ENCODE peak calls at places on chromosomes 6 and 20, in seven cellular contexts. Z is PC-3, Y is pancreas, T is IMR-90, D is fibroblast of lung, I is K562, O is transverse colon. V is an unnamed sample.

GRCh38 chr6:138509371-138509770 is 10.1 kb upstream of the NHSL1 start:
- DNase-seq in Z (peak; percentile 59), Y (peak; percentile 39), T (peak; percentile 52), D (peak; percentile 66), I (peak; percentile 18), O (peak; percentile 72), V (peak; percentile 54)

GRCh38 chr20:30912006-30912660 is 345.3 kb upstream of the DEFB115 start:
- DNase-seq in Z (no peak), Y (no peak), T (no peak), D (no peak), I (no peak), O (no peak), V (no peak)

GRCh38 chr20:64116541-64117423 is 9.4 kb upstream of the NPBWR2 start:
- DNase-seq in Z (no peak), Y (no peak), T (no peak), D (no peak), I (no peak), O (peak; percentile 6), V (no peak)

GRCh38 chr6:145891126-145891525 is 73.0 kb downstream of the SHPRH start:
- DNase-seq in Z (no peak), Y (no peak), T (peak; percentile 96), D (peak; percentile 81), I (no peak), O (no peak), V (peak; percentile 12)

GRCh38 chr6:9516207-9516606 is 898.7 kb downstream of the TFAP2A start:
- DNase-seq in Z (peak; percentile 84), Y (no peak), T (peak; percentile 83), D (peak; percentile 64), I (no peak), O (no peak), V (peak; percentile 78)

GRCh38 chr6:27720607-27721580 is 191.3 kb downstream of the OR2B2 start:
- DNase-seq in Z (peak; percentile 48), Y (no peak), T (peak; percentile 24), D (peak; percentile 28), I (peak; percentile 59), O (no peak), V (peak; percentile 82)

GRCh38 chr6:81969011-81969410 is 216.5 kb upstream of the TENT5A start:
- DNase-seq in Z (no peak), Y (no peak), T (no peak), D (no peak), I (no peak), O (no peak), V (no peak)

GRCh38 chr6:36028088-36028886 is 679 bp downstream of the MAPK14 start:
- DNase-seq in Z (peak; percentile 26), Y (peak; percentile 54), T (peak; percentile 12), D (peak; percentile 10), I (no peak), O (peak; percentile 36), V (peak; percentile 31)

GRCh38 chr20:46990811-46991567 is 96.3 kb downstream of the EYA2 start:
- DNase-seq in Z (no peak), Y (no peak), T (no peak), D (no peak), I (no peak), O (no peak), V (no peak)

GRCh38 chr6:98821739-98822405 is 12.5 kb upstream of the POU3F2 start:
- DNase-seq in Z (no peak), Y (no peak), T (no peak), D (no peak), I (no peak), O (no peak), V (no peak)

GRCh38 chr20:24756292-24757025 is 192.6 kb upstream of the CST7 start:
- DNase-seq in Z (no peak), Y (no peak), T (no peak), D (no peak), I (no peak), O (no peak), V (no peak)

GRCh38 chr6:129498950-129499870 is 210.8 kb downstream of the ARHGAP18 start:
- DNase-seq in Z (peak; percentile 81), Y (no peak), T (peak; percentile 61), D (peak; percentile 81), I (peak; percentile 34), O (no peak), V (peak; percentile 71)

GRCh38 chr20:56422824-56423189 is 10.7 kb downstream of the CASS4 start:
- DNase-seq in Z (no peak), Y (no peak), T (peak; percentile 33), D (no peak), I (peak; percentile 54), O (no peak), V (no peak)

GRCh38 chr6:63675138-63675537 is 39.5 kb downstream of the PHF3 start:
- DNase-seq in Z (no peak), Y (no peak), T (no peak), D (no peak), I (no peak), O (no peak), V (no peak)

GRCh38 chr20:9610665-9611064 is 96.3 kb downstream of the LAMP5 start:
- DNase-seq in Z (no peak), Y (no peak), T (no peak), D (no peak), I (no peak), O (no peak), V (no peak)

GRCh38 chr20:41357424-41358163 is 9.0 kb downstream of the EMILIN3 start:
- DNase-seq in Z (no peak), Y (no peak), T (no peak), D (no peak), I (no peak), O (no peak), V (no peak)

GRCh38 chr6:14273196-14273595 is 155.6 kb downstream of the CD83 start:
- DNase-seq in Z (no peak), Y (no peak), T (no peak), D (no peak), I (no peak), O (no peak), V (no peak)

GRCh38 chr20:46816916-46817638 is 77.6 kb upstream of the EYA2 start:
- DNase-seq in Z (no peak), Y (no peak), T (no peak), D (no peak), I (no peak), O (no peak), V (no peak)

GRCh38 chr6:128520436-128521301 is at the start of gene PTPRK:
- DNase-seq in Z (peak; percentile 89), Y (peak; percentile 94), T (peak; percentile 91), D (peak; percentile 91), I (peak; percentile 22), O (peak; percentile 94), V (peak; percentile 81)

GRCh38 chr6:75414445-75415021 is 79.1 kb downstream of the FILIP1 start:
- DNase-seq in Z (peak; percentile 34), Y (no peak), T (no peak), D (no peak), I (no peak), O (no peak), V (no peak)

GRCh38 chr6:82078286-82078908 is 169.1 kb downstream of the IBTK start:
- DNase-seq in Z (no peak), Y (no peak), T (no peak), D (no peak), I (no peak), O (no peak), V (no peak)

GRCh38 chr20:48150568-48150967 is 365.3 kb upstream of the SULF2 start:
- DNase-seq in Z (no peak), Y (no peak), T (no peak), D (no peak), I (no peak), O (no peak), V (no peak)

GRCh38 chr20:48051810-48052491 is 266.7 kb upstream of the SULF2 start:
- DNase-seq in Z (peak; percentile 97), Y (no peak), T (peak; percentile 45), D (peak; percentile 56), I (no peak), O (no peak), V (peak; percentile 85)

GRCh38 chr6:21228411-21228810 is 365.1 kb upstream of the SOX4 start:
- DNase-seq in Z (peak; percentile 73), Y (no peak), T (peak; percentile 47), D (no peak), I (no peak), O (no peak), V (peak; percentile 94)

GRCh38 chr6:105484238-105485161 is 81.6 kb upstream of the PREP start:
- DNase-seq in Z (peak; percentile 79), Y (no peak), T (peak; percentile 55), D (peak; percentile 64), I (peak; percentile 30), O (no peak), V (peak; percentile 55)

GRCh38 chr6:135270676-135271536 is 89.8 kb downstream of the MYB start:
- DNase-seq in Z (peak; percentile 78), Y (peak; percentile 30), T (no peak), D (no peak), I (no peak), O (peak; percentile 83), V (peak; percentile 91)

GRCh38 chr6:53391170-53391569 is 42.4 kb upstream of the ELOVL5 start:
- DNase-seq in Z (no peak), Y (no peak), T (no peak), D (no peak), I (no peak), O (no peak), V (no peak)

GRCh38 chr6:1212919-1213318 is 99.0 kb upstream of the FOXQ1 start:
- DNase-seq in Z (no peak), Y (no peak), T (no peak), D (no peak), I (no peak), O (no peak), V (no peak)

GRCh38 chr6:110341671-110342304 is 16.4 kb downstream of the METTL24 start:
- DNase-seq in Z (peak; percentile 34), Y (no peak), T (peak; percentile 32), D (peak; percentile 35), I (peak; percentile 17), O (no peak), V (no peak)

GRCh38 chr6:111565316-111566221 is 40.1 kb downstream of the TRAF3IP2 start:
- DNase-seq in Z (peak; percentile 15), Y (no peak), T (no peak), D (no peak), I (no peak), O (no peak), V (no peak)

GRCh38 chr6:142301421-142302391 is at the start of gene ADGRG6:
- DNase-seq in Z (peak; percentile 66), Y (peak; percentile 32), T (peak; percentile 28), D (peak; percentile 30), I (peak; percentile 11), O (peak; percentile 55), V (peak; percentile 47)
- TF ChIP-seq CTCF in Z (peak; percentile 24), Y (no peak), T (peak; percentile 7), D (no peak), I (no peak), O (no peak), V (peak; percentile 27)

GRCh38 chr20:1824177-1824576 is 71.0 kb upstream of the SIRPA start:
- DNase-seq in Z (no peak), Y (no peak), T (no peak), D (no peak), I (no peak), O (no peak), V (no peak)
- H3K4me3 ChIP-seq in Z (no peak overlapping the region), Y (no peak overlapping the region), T (no peak overlapping the region), D (no peak overlapping the region), I (no peak overlapping the region), O (no peak overlapping the region), V (no peak overlapping the region)

GRCh38 chr20:36469973-36470372 is 71.3 kb upstream of the MYL9 start:
- DNase-seq in Z (no peak), Y (no peak), T (no peak), D (no peak), I (no peak), O (no peak), V (no peak)
- H3K36me3 ChIP-seq in Z (no peaks in the 10 kb centered on the region), Y (no peaks in the 10 kb centered on the region), T (peaks cover 11% of the 10 kb centered on the region), D (peaks cover 4% of the 10 kb centered on the region), I (no peaks in the 10 kb centered on the region), O (no peaks in the 10 kb centered on the region), V (peaks cover 5% of the 10 kb centered on the region)

GRCh38 chr6:6650839-6651238 is 62.3 kb downstream of the LY86 start:
- DNase-seq in Z (no peak), Y (no peak), T (no peak), D (no peak), I (no peak), O (no peak), V (no peak)
- TF ChIP-seq CTCF in Z (no peak), Y (no peak), T (no peak), D (no peak), I (no peak), O (no peak), V (no peak)